ENCODE peak calls at places on chromosomes 12 and 14, in seven cellular contexts. I is hepatocyte; A is fibroblast of mammary gland; P is B cell; F is heart left ventricle; G is CD4-positive, alpha-beta T cell; Q is HFFc6. V is an unnamed sample.
A peak's percentile ranks its signal among the peaks of the same experiment; 100 is the strongest.

GRCh38 chr14:58717211-58717610 is 79.4 kb downstream of the DACT1 start:
- DNase-seq in A (no peak), Q (peak; percentile 9), I (no peak), F (no peak), G (no peak), P (no peak), V (no peak)

GRCh38 chr12:49911213-49911605 is 7.5 kb upstream of the FAIM2 start:
- DNase-seq in G (no peak), P (no peak), A (no peak), I (no peak), Q (no peak), F (no peak), V (peak; percentile 20)

GRCh38 chr12:119712721-119713120 is 44.8 kb downstream of the PRKAB1 start:
- DNase-seq in P (no peak), F (no peak), Q (no peak), G (no peak), A (no peak), I (no peak), V (no peak)

GRCh38 chr12:6970096-6970527 is 352 bp downstream of the PHB2 start:
- DNase-seq in Q (no peak), G (no peak), A (peak; percentile 10), P (no peak), I (no peak), F (no peak), V (no peak)

GRCh38 chr14:67562776-67563150 is 29.7 kb downstream of the PLEKHH1 start:
- DNase-seq in F (no peak), I (no peak), P (no peak), A (no peak), G (no peak), Q (no peak), V (peak; percentile 61)

GRCh38 chr12:77377116-77377515 is 311.7 kb upstream of the E2F7 start:
- DNase-seq in I (no peak), F (no peak), Q (no peak), P (no peak), A (peak; percentile 91), G (no peak), V (no peak)

GRCh38 chr12:57841445-57841844 is 5.1 kb downstream of the CTDSP2 start:
- DNase-seq in F (no peak), A (no peak), I (no peak), G (no peak), Q (no peak), P (no peak), V (no peak)

GRCh38 chr12:69388371-69388770 is 28.8 kb downstream of the YEATS4 start:
- DNase-seq in A (peak; percentile 75), Q (peak; percentile 68), G (no peak), P (peak; percentile 28), I (peak; percentile 53), F (no peak), V (no peak)

GRCh38 chr12:12181516-12181915 is 85.3 kb downstream of the LRP6 start:
- DNase-seq in I (no peak), G (no peak), F (no peak), P (no peak), Q (peak; percentile 42), A (peak; percentile 74), V (no peak)

GRCh38 chr14:105326891-105327694 is 12.5 kb downstream of the PACS2 start:
- DNase-seq in P (no peak), I (no peak), Q (no peak), G (no peak), A (no peak), F (no peak), V (no peak)

GRCh38 chr12:6632026-6632978 is 3.5 kb downstream of the LPAR5 start:
- DNase-seq in F (peak; percentile 29), I (peak; percentile 49), G (peak; percentile 54), Q (no peak), A (no peak), P (peak; percentile 80), V (no peak)

GRCh38 chr12:119911147-119911546 is 34.0 kb upstream of the CIT start:
- DNase-seq in A (peak; percentile 92), Q (peak; percentile 69), F (no peak), G (no peak), P (no peak), I (no peak), V (no peak)

GRCh38 chr12:11763760-11764520 is 114.5 kb downstream of the ETV6 start:
- DNase-seq in I (no peak), G (no peak), F (no peak), A (peak; percentile 55), Q (peak; percentile 71), P (no peak), V (no peak)

GRCh38 chr12:104462325-104462724 is 5.6 kb downstream of the CHST11 start:
- DNase-seq in I (no peak), G (no peak), P (no peak), A (no peak), F (no peak), Q (no peak), V (no peak)

GRCh38 chr12:69059465-69060457 is 126.8 kb upstream of the CPM start:
- DNase-seq in F (no peak), A (peak; percentile 97), P (no peak), G (no peak), I (no peak), Q (peak; percentile 88), V (no peak)

DNA sequence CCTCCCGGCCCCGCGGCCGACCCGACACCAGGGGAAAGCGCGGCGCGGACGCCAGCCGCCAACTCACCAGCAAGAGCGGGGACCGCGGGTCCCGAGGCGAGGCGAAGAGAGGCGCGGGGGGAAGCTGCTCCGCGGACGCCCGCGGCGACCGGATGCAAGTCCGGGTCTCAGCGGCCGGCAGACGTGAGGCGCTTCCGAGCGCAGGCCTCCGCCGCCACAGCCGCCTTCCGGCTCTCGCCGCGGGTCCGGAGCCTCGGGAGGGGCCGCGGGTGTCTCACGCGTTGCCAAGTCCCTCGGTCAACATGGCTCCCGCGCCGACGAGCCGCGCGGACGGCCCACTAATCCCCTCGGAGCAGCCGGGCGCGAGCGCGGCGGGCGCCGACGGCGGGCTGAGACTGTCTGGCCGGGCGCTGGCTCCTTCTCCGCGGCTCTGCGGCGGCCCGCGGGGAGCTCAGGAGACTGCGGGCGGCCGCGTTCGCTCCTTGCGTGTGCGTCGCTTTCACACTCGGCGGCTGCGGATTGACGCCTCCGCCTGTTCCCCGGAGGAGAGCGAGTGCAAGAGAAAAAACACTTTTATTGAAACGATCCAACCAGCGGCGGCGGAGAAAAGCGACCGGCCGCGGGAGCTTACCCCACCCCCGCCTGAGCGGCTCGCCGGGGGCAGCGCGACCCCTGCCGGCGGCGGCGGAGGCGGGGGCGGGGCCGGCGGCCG is at the start of gene CDK17:
- DNase-seq in Q (peak; percentile 83), P (peak; percentile 92), G (peak; percentile 87), F (peak; percentile 84), A (peak; percentile 80), I (peak; percentile 93), V (no peak)
- TF ChIP-seq CTCF in Q (peak; percentile 50), P (no peak), G (no peak), F (peak; percentile 66), A (no peak), I (peak; percentile 48), V (peak; percentile 69)

GRCh38 chr12:74365178-74365964 is 172.3 kb upstream of the ATXN7L3B start:
- DNase-seq in F (no peak), Q (peak; percentile 4), I (peak; percentile 10), G (no peak), P (peak; percentile 14), A (peak; percentile 68), V (no peak)
- TF ChIP-seq CTCF in F (no peak), Q (peak; percentile 64), I (peak; percentile 30), G (no peak), P (no peak), A (peak; percentile 67), V (peak; percentile 75)

GRCh38 chr14:103504991-103505565 is 17.6 kb downstream of the CKB start:
- DNase-seq in A (no peak), G (no peak), I (no peak), F (no peak), Q (no peak), P (no peak), V (no peak)
- TF ChIP-seq CTCF in A (peak; percentile 8), G (no peak), I (no peak), F (no peak), Q (peak; percentile 47), P (no peak), V (peak; percentile 32)

DNA sequence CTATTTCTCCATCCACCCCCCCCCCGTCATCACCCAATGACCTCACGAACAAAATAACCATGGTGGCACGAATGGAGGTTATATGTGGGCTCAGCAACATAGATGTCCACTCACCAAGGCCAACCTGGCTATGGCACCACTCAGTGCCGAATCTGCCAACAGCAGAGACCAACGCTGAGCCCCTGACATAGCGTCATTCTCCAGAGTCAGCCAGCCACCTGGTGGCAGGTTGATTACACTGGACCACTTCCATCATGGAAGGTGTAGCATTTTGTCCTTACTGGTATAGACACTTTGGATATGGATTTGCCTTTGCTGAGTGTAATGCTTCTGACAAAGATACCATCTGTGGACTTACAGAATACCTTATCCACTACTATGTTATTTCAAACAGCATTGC is 24.2 kb upstream of the DYRK2 start:
- DNase-seq in I (no peak), G (no peak), Q (no peak), A (no peak), F (no peak), P (no peak), V (no peak)
- TF ChIP-seq CTCF in I (no peak), G (no peak), Q (no peak), A (no peak), F (no peak), P (no peak), V (no peak)

DNA sequence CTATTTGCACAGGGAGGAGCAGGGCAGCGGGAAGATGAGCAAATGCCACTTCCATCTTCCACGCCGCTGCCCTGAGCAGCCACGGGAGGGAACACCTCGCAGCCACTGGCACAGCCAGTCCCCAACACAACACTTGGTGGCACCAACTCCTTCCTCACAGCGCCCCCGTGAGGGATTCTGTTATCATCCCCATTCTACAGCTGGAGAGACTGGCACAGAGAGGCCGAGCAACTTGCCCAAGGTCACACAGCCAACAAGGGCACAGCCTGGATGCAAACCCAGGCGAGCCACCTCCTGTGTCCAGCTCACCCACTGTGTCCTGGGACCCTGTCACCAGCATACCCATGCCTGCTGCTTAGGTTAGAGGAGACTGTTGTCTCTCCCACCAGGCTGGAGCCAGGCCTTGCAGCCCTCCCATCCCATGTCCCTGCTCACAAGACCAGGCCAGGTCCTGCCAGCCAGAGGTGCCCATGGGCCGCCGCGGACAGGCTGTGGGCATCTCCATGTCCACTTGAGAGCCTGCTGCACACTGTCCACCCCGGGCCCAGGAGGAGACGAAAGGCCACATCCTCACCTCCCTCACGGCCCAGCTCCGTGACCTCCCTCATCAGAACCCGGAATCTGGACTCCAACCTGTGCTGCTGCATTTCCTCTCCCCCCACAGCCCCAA is 57.0 kb downstream of the NCOR2 start:
- DNase-seq in G (no peak), P (no peak), A (no peak), I (no peak), Q (no peak), F (no peak), V (no peak)
- TF ChIP-seq CTCF in G (no peak), P (no peak), A (no peak), I (peak; percentile 11), Q (peak; percentile 53), F (no peak), V (peak; percentile 56)

DNA sequence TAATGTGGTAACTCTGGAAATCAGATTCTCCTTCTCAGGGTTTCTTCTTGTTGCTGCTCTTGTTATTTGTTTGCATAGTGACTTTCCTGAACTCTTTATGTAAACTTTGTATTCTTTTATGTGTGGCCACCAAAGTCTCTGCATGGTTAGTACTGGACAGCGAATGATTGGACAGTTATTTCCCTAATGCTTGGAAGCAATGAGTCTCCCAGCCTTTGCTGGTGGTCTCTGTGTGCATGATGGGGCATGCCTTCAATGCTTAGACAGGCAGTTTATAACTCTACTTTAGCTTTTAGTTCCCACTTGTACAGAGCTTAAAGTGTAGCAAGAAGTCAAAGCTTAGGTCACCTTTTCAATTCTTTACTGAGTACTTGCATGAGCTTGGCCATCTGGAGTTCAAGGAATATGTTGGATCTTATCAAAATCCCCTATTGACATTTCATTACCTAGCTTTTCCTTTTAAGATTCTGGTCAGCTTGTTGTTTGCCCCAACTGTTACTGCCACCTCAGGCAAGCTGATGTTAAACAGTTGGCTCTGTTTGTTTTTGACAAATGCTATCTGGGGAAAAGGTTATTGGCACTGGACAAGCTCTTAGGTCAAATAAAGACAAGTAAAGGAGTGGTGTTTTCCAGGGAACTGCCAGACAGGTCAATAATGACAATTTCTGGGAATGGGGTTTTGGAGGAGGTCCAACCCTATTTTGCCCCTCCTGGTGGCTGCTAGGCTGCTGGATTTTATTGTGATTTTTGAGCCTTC is 12.3 kb downstream of the CCDC91 start:
- DNase-seq in F (no peak), I (peak; percentile 8), A (no peak), P (no peak), Q (no peak), G (no peak), V (no peak)
- TF ChIP-seq CTCF in F (no peak), I (no peak), A (no peak), P (no peak), Q (no peak), G (no peak), V (no peak)